ENCODE peak calls at places on chromosomes 2 and 18, in six cellular contexts. X is HCT116, M is GM23338, I is GM12878, Y is K562, J is A549. O is an unnamed sample.

GRCh38 chr18:26654173-26655009 is 106.0 kb upstream of the KCTD1 start:
- DNase-seq in I (no peak), J (no peak), M (no peak), Y (no peak), X (no peak), O (no peak)

GRCh38 chr2:159086332-159086731 is 117.9 kb downstream of the TANC1 start:
- DNase-seq in Y (no peak), M (no peak), J (no peak), I (no peak), X (no peak), O (no peak)

GRCh38 chr18:70249118-70249517 is 39.7 kb upstream of the SOCS6 start:
- DNase-seq in X (no peak), M (no peak), Y (no peak), I (no peak), J (no peak), O (no peak)

GRCh38 chr2:43484323-43484930 is 111.4 kb downstream of the THADA start:
- DNase-seq in J (peak), Y (peak), X (peak), M (peak), I (no peak), O (peak)

GRCh38 chr18:55777666-55778304 is 189.8 kb upstream of the TCF4 start:
- DNase-seq in Y (no peak), M (no peak), X (no peak), J (no peak), I (no peak), O (no peak)

GRCh38 chr2:203886579-203887230 is 19.1 kb downstream of the CTLA4 start:
- DNase-seq in X (no peak), Y (no peak), M (no peak), I (no peak), J (no peak), O (no peak)

GRCh38 chr18:32750328-32750727 is 22.5 kb downstream of the KLHL14 start:
- DNase-seq in X (no peak), M (no peak), I (no peak), J (no peak), Y (no peak), O (no peak)

GRCh38 chr2:25697559-25698341 is 24.4 kb upstream of the DTNB start:
- DNase-seq in Y (no peak), M (peak), I (no peak), J (no peak), X (no peak), O (no peak)

DNA sequence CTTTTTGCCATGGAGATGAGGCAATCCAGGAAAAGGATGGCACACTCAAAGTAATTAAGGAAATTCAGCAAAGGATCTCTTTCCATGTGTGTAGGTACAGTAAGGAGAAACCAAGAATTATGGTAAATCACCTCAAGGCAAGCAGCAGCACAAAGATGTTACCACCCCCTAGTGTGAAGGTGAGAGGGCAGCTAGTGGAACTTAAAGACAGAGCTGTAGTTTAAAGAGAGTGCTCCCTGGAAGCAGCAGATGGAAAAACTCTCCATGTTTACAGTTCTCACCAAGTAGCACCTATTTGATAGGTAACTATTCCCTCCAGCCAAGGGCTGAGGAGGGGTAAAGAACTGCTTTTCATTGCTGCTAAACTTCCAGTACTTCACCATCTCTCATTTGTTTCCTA is 860.4 kb upstream of the CRIM1 start:
- DNase-seq in I (no peak), J (no peak), Y (no peak), X (no peak), M (peak), O (no peak)
- TF ChIP-seq REST in I (no peak), J (no peak), Y (no peak), X (no peak), M (no peak), O (no peak)

GRCh38 chr18:57128229-57128911 is 18.5 kb upstream of the BOD1L2 start:
- DNase-seq in J (no peak), X (no peak), Y (no peak), M (no peak), I (no peak), O (no peak)

GRCh38 chr18:57125627-57126026 is 21.3 kb upstream of the BOD1L2 start:
- DNase-seq in J (no peak), Y (no peak), M (no peak), X (no peak), I (no peak), O (no peak)

GRCh38 chr18:57121542-57122112 is 25.3 kb upstream of the BOD1L2 start:
- DNase-seq in M (peak), Y (no peak), J (no peak), X (no peak), I (no peak), O (no peak)

GRCh38 chr18:57122906-57123510 is 23.9 kb upstream of the BOD1L2 start:
- DNase-seq in X (no peak), M (peak), J (no peak), Y (no peak), I (no peak), O (no peak)
- TF ChIP-seq REST in X (no peak), M (no peak), J (no peak), Y (no peak), I (no peak), O (no peak)

GRCh38 chr2:219124379-219125110 is 36.1 kb downstream of the NHEJ1 start:
- DNase-seq in Y (peak), J (no peak), I (no peak), X (no peak), M (no peak), O (no peak)

GRCh38 chr2:219120082-219120481 is 40.5 kb downstream of the NHEJ1 start:
- DNase-seq in I (no peak), X (no peak), Y (no peak), J (no peak), M (no peak), O (no peak)

GRCh38 chr2:219119422-219120043 is 41.1 kb downstream of the NHEJ1 start:
- DNase-seq in X (peak), M (peak), I (peak), Y (peak), J (peak), O (peak)

GRCh38 chr2:219123356-219124143 is 37.1 kb downstream of the NHEJ1 start:
- DNase-seq in M (no peak), J (no peak), Y (no peak), I (no peak), X (no peak), O (no peak)

GRCh38 chr2:219122197-219122965 is 38.2 kb downstream of the NHEJ1 start:
- DNase-seq in J (no peak), X (no peak), I (no peak), M (no peak), Y (no peak), O (no peak)
- TF ChIP-seq REST in J (no peak), X (no peak), I (no peak), M (no peak), Y (no peak), O (no peak)

GRCh38 chr18:50947899-50948298 is 19.9 kb upstream of the ELAC1 start:
- DNase-seq in J (no peak), X (no peak), M (no peak), Y (peak), I (no peak), O (no peak)
- TF ChIP-seq REST in J (no peak), X (no peak), M (no peak), Y (no peak), I (no peak), O (no peak)

GRCh38 chr2:54042341-54042740 is 71.5 kb upstream of the PSME4 start:
- DNase-seq in I (no peak), M (no peak), J (no peak), X (no peak), Y (no peak), O (no peak)
- TF ChIP-seq REST in I (no peak), M (no peak), J (no peak), X (no peak), Y (no peak), O (no peak)

GRCh38 chr2:8543065-8543411 is 138.8 kb upstream of the ID2 start:
- DNase-seq in X (no peak), M (no peak), I (no peak), J (no peak), Y (no peak), O (no peak)

GRCh38 chr2:8544786-8545631 is 136.8 kb upstream of the ID2 start:
- DNase-seq in M (peak), X (peak), J (peak), I (peak), Y (peak), O (peak)

GRCh38 chr2:8544168-8544785 is 137.6 kb upstream of the ID2 start:
- DNase-seq in M (no peak), J (no peak), X (no peak), I (no peak), Y (no peak), O (no peak)

GRCh38 chr2:8542381-8543064 is 139.3 kb upstream of the ID2 start:
- DNase-seq in J (no peak), I (no peak), X (no peak), M (no peak), Y (no peak), O (no peak)

GRCh38 chr2:8543412-8544167 is 138.3 kb upstream of the ID2 start:
- DNase-seq in M (no peak), Y (no peak), I (peak), J (no peak), X (no peak), O (peak)
- TF ChIP-seq REST in M (no peak), Y (no peak), I (no peak), J (no peak), X (no peak), O (peak)

GRCh38 chr2:133390151-133390550 is 178.1 kb downstream of the NCKAP5 start:
- DNase-seq in I (no peak), X (no peak), Y (no peak), J (no peak), M (no peak), O (no peak)
- TF ChIP-seq REST in I (no peak), X (no peak), Y (no peak), J (no peak), M (no peak), O (no peak)